ENCODE peak calls at places on chromosomes 2 and 18, in six cellular contexts. D is AG04450, G is neural progenitor cell, S is psoas muscle, Z is gastrocnemius medialis, R is body of pancreas. K is an unnamed sample.

GRCh38 chr2:239944706-239945551 is 80.2 kb downstream of the NDUFA10 start:
- DNase-seq in D (no peak), G (no peak), S (no peak), Z (no peak), R (peak; percentile 9), K (peak; percentile 47)

GRCh38 chr2:164737612-164738081 is 104.0 kb downstream of the COBLL1 start:
- DNase-seq in D (peak; percentile 23), G (peak; percentile 83), S (peak; percentile 24), Z (peak; percentile 3), R (peak; percentile 74), K (no peak)

GRCh38 chr2:146048141-146048540 is 1528.2 kb upstream of the ZEB2 start:
- DNase-seq in D (no peak), G (no peak), S (no peak), Z (no peak), R (no peak), K (no peak)

GRCh38 chr2:88658318-88658717 is 31.1 kb upstream of the EIF2AK3 start:
- DNase-seq in D (no peak), G (no peak), S (no peak), Z (no peak), R (no peak), K (no peak)

GRCh38 chr2:143355814-143356213 is 226.6 kb downstream of the ARHGAP15 start:
- DNase-seq in D (no peak), G (no peak), S (no peak), Z (no peak), R (no peak), K (no peak)

GRCh38 chr2:12935726-12936125 is 219.0 kb downstream of the TRIB2 start:
- DNase-seq in D (no peak), G (no peak), S (no peak), Z (no peak), R (no peak), K (no peak)

GRCh38 chr18:79136742-79137141 is 67.5 kb downstream of the ATP9B start:
- DNase-seq in D (no peak), G (no peak), S (no peak), Z (no peak), R (no peak), K (no peak)

GRCh38 chr2:68487773-68488355 is 20.5 kb downstream of the APLF start:
- DNase-seq in D (no peak), G (peak; percentile 9), S (no peak), Z (no peak), R (no peak), K (no peak)

GRCh38 chr2:160984426-160985077 is 175.7 kb upstream of the TANK start:
- DNase-seq in D (no peak), G (no peak), S (no peak), Z (peak; percentile 30), R (no peak), K (no peak)

GRCh38 chr2:238067939-238068338 is 7.1 kb downstream of the SCLY start:
- DNase-seq in D (no peak), G (no peak), S (no peak), Z (no peak), R (no peak), K (no peak)

GRCh38 chr2:37985333-37985732 is 60.2 kb downstream of the RMDN2 start:
- DNase-seq in D (no peak), G (no peak), S (no peak), Z (no peak), R (no peak), K (no peak)

GRCh38 chr18:55509631-55510372 is 78.2 kb downstream of the TCF4 start:
- DNase-seq in D (peak; percentile 23), G (no peak), S (no peak), Z (no peak), R (no peak), K (no peak)

GRCh38 chr2:206212673-206213513 is 53.2 kb downstream of the EEF1B2 start:
- DNase-seq in D (no peak), G (no peak), S (no peak), Z (no peak), R (no peak), K (no peak)

GRCh38 chr2:177808984-177809809 is 263.4 kb downstream of the PDE11A start:
- DNase-seq in D (no peak), G (no peak), S (no peak), Z (no peak), R (no peak), K (no peak)

GRCh38 chr2:118118479-118118878 is 30.2 kb downstream of the INSIG2 start:
- DNase-seq in D (no peak), G (no peak), S (no peak), Z (no peak), R (no peak), K (no peak)

DNA sequence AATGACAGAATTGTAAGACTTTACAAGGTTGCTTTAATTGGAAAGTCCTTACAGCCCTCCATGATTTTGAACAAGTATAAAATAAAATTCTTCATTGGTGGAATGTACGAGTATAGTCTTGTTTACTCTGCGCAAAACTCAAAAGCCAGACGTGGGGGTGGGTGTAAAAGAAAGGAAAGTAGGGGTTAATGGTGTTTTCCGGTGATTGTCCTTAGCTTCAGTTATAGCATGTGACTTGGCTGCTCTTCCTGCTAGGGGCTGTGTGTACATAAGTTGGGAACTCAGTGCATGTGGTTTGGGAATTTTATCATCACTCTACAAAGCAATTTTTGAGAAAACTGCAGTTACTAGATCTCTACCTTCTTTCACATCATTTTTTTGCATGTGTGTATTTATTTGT is 82.4 kb upstream of the CAVIN2 start:
- DNase-seq in D (no peak), G (no peak), S (no peak), Z (no peak), R (no peak), K (no peak)
- H3K27ac ChIP-seq in D (no peak overlapping the region), G (no peak overlapping the region), S (no peak overlapping the region), Z (no peak overlapping the region), R (no peak overlapping the region), K (no peak overlapping the region)

GRCh38 chr2:100562613-100563406 is at the start of gene PDCL3:
- DNase-seq in D (peak; percentile 98), G (peak; percentile 96), S (peak; percentile 95), Z (peak; percentile 98), R (peak; percentile 98), K (peak; percentile 89)
- TF ChIP-seq CTCF in D (no peak), G (no peak), S (no peak), Z (peak; percentile 16), R (peak; percentile 30), K (no peak)

GRCh38 chr2:54468643-54469042 is 12.5 kb downstream of the SPTBN1 start:
- DNase-seq in D (no peak), G (no peak), S (no peak), Z (no peak), R (no peak), K (no peak)
- H3K27ac ChIP-seq in D (no peak overlapping the region), G (no peak overlapping the region), S (peak overlapping the region; percentile 74), Z (peak overlapping the region; percentile 68), R (no peak overlapping the region), K (no peak overlapping the region)

DNA sequence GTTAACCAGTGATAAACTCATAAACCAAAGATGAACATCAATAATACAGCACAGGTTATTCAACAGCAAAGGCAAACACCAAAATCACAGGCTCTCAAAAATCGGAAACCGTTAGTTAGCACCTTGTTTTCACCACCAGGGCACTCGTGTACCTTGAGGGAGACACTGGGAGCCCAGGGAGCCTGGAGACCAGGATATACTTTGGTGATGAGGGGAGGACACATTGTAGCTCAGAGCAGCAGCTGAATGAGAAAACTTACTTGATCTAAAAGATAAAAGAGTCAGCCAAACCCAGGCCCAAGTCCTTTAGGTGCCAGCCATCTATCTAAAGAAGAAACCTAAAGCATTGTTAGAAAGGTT is 19.4 kb downstream of the BCL11A start:
- DNase-seq in D (no peak), G (no peak), S (no peak), Z (no peak), R (no peak), K (no peak)
- TF ChIP-seq CTCF in D (no peak), G (peak; percentile 16), S (no peak), Z (no peak), R (no peak), K (no peak)

DNA sequence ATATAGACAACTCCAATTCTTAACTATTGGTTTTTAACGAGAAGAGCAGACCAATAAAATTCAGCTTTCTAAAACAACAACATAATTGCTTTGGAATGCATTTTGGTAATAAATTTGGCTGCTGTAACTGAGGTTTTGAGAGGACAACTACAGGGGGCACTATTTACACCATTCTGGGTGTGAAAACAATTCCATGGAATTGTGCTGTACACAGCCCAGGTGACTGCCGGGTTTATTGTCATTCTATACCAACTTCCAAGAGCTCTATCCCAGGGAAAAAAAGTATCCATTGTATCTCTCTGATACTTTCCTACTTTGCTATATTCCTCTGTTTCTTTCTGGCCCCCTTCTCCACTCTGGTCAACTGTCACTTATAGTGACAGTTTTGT is 38.4 kb downstream of the IRS1 start:
- DNase-seq in D (no peak), G (no peak), S (no peak), Z (no peak), R (no peak), K (no peak)
- H3K27ac ChIP-seq in D (peak overlapping the region; percentile 80), G (no peak overlapping the region), S (peak overlapping the region; percentile 91), Z (peak overlapping the region; percentile 83), R (no peak overlapping the region), K (no peak overlapping the region)

K was measured in CD4-positive, alpha-beta T cell.